ENCODE peak calls at places on chromosomes 6 and 20, in nine cellular contexts. One of them, this sample, is unnamed.

GRCh38 chr6:99119109-99120031 is 171.6 kb upstream of the FBXL4 start:
- DNase-seq in foreskin keratinocyte: peak; percentile 55
- DNase-seq in cardiac fibroblast: peak; percentile 60
- DNase-seq in AG04450: peak; percentile 4
- DNase-seq in left lung: no peak
- DNase-seq in upper lobe of left lung: no peak
- DNase-seq in A673: peak; percentile 67
- DNase-seq in fibroblast of lung: peak; percentile 49
- DNase-seq in left ventricle myocardium inferior: no peak
- DNase-seq in this sample: peak; percentile 39

GRCh38 chr6:35596448-35597442 is 84.0 kb upstream of the TULP1 start:
- DNase-seq in foreskin keratinocyte: peak; percentile 88
- DNase-seq in cardiac fibroblast: peak; percentile 83
- DNase-seq in AG04450: peak; percentile 46
- DNase-seq in left lung: no peak
- DNase-seq in upper lobe of left lung: no peak
- DNase-seq in A673: peak; percentile 90
- DNase-seq in fibroblast of lung: peak; percentile 95
- DNase-seq in left ventricle myocardium inferior: no peak
- DNase-seq in this sample: no peak

GRCh38 chr6:73983367-73983766 is 287.4 kb downstream of the CD109 start:
- DNase-seq in foreskin keratinocyte: peak; percentile 16
- DNase-seq in cardiac fibroblast: peak; percentile 43
- DNase-seq in AG04450: no peak
- DNase-seq in left lung: no peak
- DNase-seq in upper lobe of left lung: no peak
- DNase-seq in A673: no peak
- DNase-seq in fibroblast of lung: no peak
- DNase-seq in left ventricle myocardium inferior: no peak
- DNase-seq in this sample: no peak

GRCh38 chr6:66496659-66497058 is 789.6 kb upstream of the EYS start:
- DNase-seq in foreskin keratinocyte: peak; percentile 13
- DNase-seq in cardiac fibroblast: no peak
- DNase-seq in AG04450: no peak
- DNase-seq in left lung: no peak
- DNase-seq in upper lobe of left lung: no peak
- DNase-seq in A673: peak; percentile 58
- DNase-seq in fibroblast of lung: peak; percentile 42
- DNase-seq in left ventricle myocardium inferior: no peak
- DNase-seq in this sample: no peak

GRCh38 chr6:122838060-122838780 is 49.2 kb downstream of the SMPDL3A start:
- DNase-seq in foreskin keratinocyte: no peak
- DNase-seq in cardiac fibroblast: peak; percentile 47
- DNase-seq in AG04450: no peak
- DNase-seq in left lung: no peak
- DNase-seq in upper lobe of left lung: no peak
- DNase-seq in A673: peak; percentile 86
- DNase-seq in fibroblast of lung: peak; percentile 47
- DNase-seq in left ventricle myocardium inferior: no peak
- DNase-seq in this sample: no peak

GRCh38 chr6:149482542-149483261 is 2.1 kb downstream of the ZC3H12D start:
- DNase-seq in foreskin keratinocyte: no peak
- DNase-seq in cardiac fibroblast: no peak
- DNase-seq in AG04450: no peak
- DNase-seq in left lung: no peak
- DNase-seq in upper lobe of left lung: peak; percentile 27
- DNase-seq in A673: no peak
- DNase-seq in fibroblast of lung: no peak
- DNase-seq in left ventricle myocardium inferior: no peak
- DNase-seq in this sample: no peak

GRCh38 chr6:40634429-40634828 is 47.3 kb upstream of the LRFN2 start:
- DNase-seq in foreskin keratinocyte: peak; percentile 0
- DNase-seq in cardiac fibroblast: no peak
- DNase-seq in AG04450: no peak
- DNase-seq in left lung: no peak
- DNase-seq in upper lobe of left lung: no peak
- DNase-seq in A673: peak; percentile 7
- DNase-seq in fibroblast of lung: no peak
- DNase-seq in left ventricle myocardium inferior: no peak
- DNase-seq in this sample: no peak

GRCh38 chr6:46129301-46129633 is 522 bp upstream of the ENPP4 start:
- DNase-seq in foreskin keratinocyte: peak; percentile 6
- DNase-seq in cardiac fibroblast: no peak
- DNase-seq in AG04450: no peak
- DNase-seq in left lung: no peak
- DNase-seq in upper lobe of left lung: no peak
- DNase-seq in A673: no peak
- DNase-seq in fibroblast of lung: no peak
- DNase-seq in left ventricle myocardium inferior: no peak
- DNase-seq in this sample: no peak

GRCh38 chr6:146990821-146991798 is 213.1 kb upstream of the STXBP5 start:
- DNase-seq in foreskin keratinocyte: peak; percentile 81
- DNase-seq in cardiac fibroblast: peak; percentile 90
- DNase-seq in AG04450: no peak
- DNase-seq in left lung: no peak
- DNase-seq in upper lobe of left lung: no peak
- DNase-seq in A673: peak; percentile 29
- DNase-seq in fibroblast of lung: peak; percentile 88
- DNase-seq in left ventricle myocardium inferior: no peak
- DNase-seq in this sample: no peak

GRCh38 chr6:31969712-31970603 is 2.0 kb downstream of the DXO start:
- DNase-seq in foreskin keratinocyte: no peak
- DNase-seq in cardiac fibroblast: peak; percentile 43
- DNase-seq in AG04450: no peak
- DNase-seq in left lung: peak; percentile 32
- DNase-seq in upper lobe of left lung: no peak
- DNase-seq in A673: no peak
- DNase-seq in fibroblast of lung: no peak
- DNase-seq in left ventricle myocardium inferior: no peak
- DNase-seq in this sample: no peak

GRCh38 chr6:19303381-19303780 is 533.8 kb upstream of the ID4 start:
- DNase-seq in foreskin keratinocyte: no peak
- DNase-seq in cardiac fibroblast: no peak
- DNase-seq in AG04450: no peak
- DNase-seq in left lung: no peak
- DNase-seq in upper lobe of left lung: no peak
- DNase-seq in A673: no peak
- DNase-seq in fibroblast of lung: peak; percentile 53
- DNase-seq in left ventricle myocardium inferior: no peak
- DNase-seq in this sample: no peak

GRCh38 chr20:397432-398237 is 10.5 kb upstream of the RBCK1 start:
- DNase-seq in foreskin keratinocyte: no peak
- DNase-seq in cardiac fibroblast: no peak
- DNase-seq in AG04450: no peak
- DNase-seq in left lung: no peak
- DNase-seq in upper lobe of left lung: no peak
- DNase-seq in A673: no peak
- DNase-seq in fibroblast of lung: no peak
- DNase-seq in left ventricle myocardium inferior: no peak
- DNase-seq in this sample: no peak

GRCh38 chr6:3746119-3746691 is 5.3 kb downstream of the PXDC1 start:
- DNase-seq in foreskin keratinocyte: no peak
- DNase-seq in cardiac fibroblast: no peak
- DNase-seq in AG04450: no peak
- DNase-seq in left lung: no peak
- DNase-seq in upper lobe of left lung: no peak
- DNase-seq in A673: no peak
- DNase-seq in fibroblast of lung: no peak
- DNase-seq in left ventricle myocardium inferior: no peak
- DNase-seq in this sample: no peak

GRCh38 chr6:30480536-30481156 is 8.7 kb upstream of the HLA-E start:
- DNase-seq in foreskin keratinocyte: no peak
- DNase-seq in cardiac fibroblast: no peak
- DNase-seq in AG04450: no peak
- DNase-seq in left lung: no peak
- DNase-seq in upper lobe of left lung: no peak
- DNase-seq in A673: no peak
- DNase-seq in fibroblast of lung: no peak
- DNase-seq in left ventricle myocardium inferior: no peak
- DNase-seq in this sample: no peak

GRCh38 chr20:42219005-42219404 is 600.8 kb upstream of the CHD6 start:
- DNase-seq in foreskin keratinocyte: no peak
- DNase-seq in cardiac fibroblast: no peak
- DNase-seq in AG04450: no peak
- DNase-seq in left lung: no peak
- DNase-seq in upper lobe of left lung: no peak
- DNase-seq in A673: no peak
- DNase-seq in fibroblast of lung: no peak
- DNase-seq in left ventricle myocardium inferior: no peak
- DNase-seq in this sample: no peak

GRCh38 chr20:23155141-23155590 is 69.0 kb upstream of the CD93 start:
- DNase-seq in foreskin keratinocyte: peak; percentile 70
- DNase-seq in cardiac fibroblast: no peak
- DNase-seq in AG04450: no peak
- DNase-seq in left lung: no peak
- DNase-seq in upper lobe of left lung: no peak
- DNase-seq in A673: no peak
- DNase-seq in fibroblast of lung: no peak
- DNase-seq in left ventricle myocardium inferior: no peak
- DNase-seq in this sample: no peak

GRCh38 chr6:122953766-122954165 is 42.3 kb upstream of the CLVS2 start:
- DNase-seq in foreskin keratinocyte: no peak
- DNase-seq in cardiac fibroblast: peak; percentile 38
- DNase-seq in AG04450: no peak
- DNase-seq in left lung: no peak
- DNase-seq in upper lobe of left lung: no peak
- DNase-seq in A673: peak; percentile 29
- DNase-seq in fibroblast of lung: no peak
- DNase-seq in left ventricle myocardium inferior: no peak
- DNase-seq in this sample: no peak

GRCh38 chr6:79076160-79076559 is 1.9 kb downstream of the PHIP start:
- DNase-seq in foreskin keratinocyte: no peak
- DNase-seq in cardiac fibroblast: peak; percentile 33
- DNase-seq in AG04450: no peak
- DNase-seq in left lung: no peak
- DNase-seq in upper lobe of left lung: no peak
- DNase-seq in A673: no peak
- DNase-seq in fibroblast of lung: peak; percentile 28
- DNase-seq in left ventricle myocardium inferior: no peak
- DNase-seq in this sample: no peak

GRCh38 chr6:35088281-35089215 is 52.6 kb downstream of the TCP11 start:
- DNase-seq in foreskin keratinocyte: no peak
- DNase-seq in cardiac fibroblast: no peak
- DNase-seq in AG04450: no peak
- DNase-seq in left lung: no peak
- DNase-seq in upper lobe of left lung: no peak
- DNase-seq in A673: no peak
- DNase-seq in fibroblast of lung: no peak
- DNase-seq in left ventricle myocardium inferior: no peak
- DNase-seq in this sample: no peak

GRCh38 chr6:89122625-89123024 is 4.8 kb upstream of the SRSF12 start:
- DNase-seq in foreskin keratinocyte: no peak
- DNase-seq in cardiac fibroblast: peak; percentile 59
- DNase-seq in AG04450: no peak
- DNase-seq in left lung: no peak
- DNase-seq in upper lobe of left lung: no peak
- DNase-seq in A673: peak; percentile 74
- DNase-seq in fibroblast of lung: peak; percentile 66
- DNase-seq in left ventricle myocardium inferior: no peak
- DNase-seq in this sample: no peak

GRCh38 chr6:148771212-148771601 is 24.4 kb downstream of the UST start:
- DNase-seq in foreskin keratinocyte: no peak
- DNase-seq in cardiac fibroblast: no peak
- DNase-seq in AG04450: no peak
- DNase-seq in left lung: no peak
- DNase-seq in upper lobe of left lung: no peak
- DNase-seq in A673: no peak
- DNase-seq in fibroblast of lung: no peak
- DNase-seq in left ventricle myocardium inferior: peak; percentile 38
- DNase-seq in this sample: no peak

GRCh38 chr6:36418558-36418957 is 24.1 kb downstream of the PXT1 start:
- DNase-seq in foreskin keratinocyte: peak; percentile 35
- DNase-seq in cardiac fibroblast: no peak
- DNase-seq in AG04450: no peak
- DNase-seq in left lung: no peak
- DNase-seq in upper lobe of left lung: no peak
- DNase-seq in A673: no peak
- DNase-seq in fibroblast of lung: no peak
- DNase-seq in left ventricle myocardium inferior: no peak
- DNase-seq in this sample: no peak

GRCh38 chr6:170135041-170135440 is 155.8 kb downstream of the DLL1 start:
- DNase-seq in foreskin keratinocyte: no peak
- DNase-seq in cardiac fibroblast: no peak
- DNase-seq in AG04450: no peak
- DNase-seq in left lung: no peak
- DNase-seq in upper lobe of left lung: no peak
- DNase-seq in A673: no peak
- DNase-seq in fibroblast of lung: no peak
- DNase-seq in left ventricle myocardium inferior: no peak
- DNase-seq in this sample: no peak

GRCh38 chr20:4026093-4026601 is 10.8 kb upstream of the RNF24 start:
- DNase-seq in foreskin keratinocyte: peak; percentile 91
- DNase-seq in cardiac fibroblast: peak; percentile 81
- DNase-seq in AG04450: peak; percentile 68
- DNase-seq in left lung: no peak
- DNase-seq in upper lobe of left lung: no peak
- DNase-seq in A673: peak; percentile 73
- DNase-seq in fibroblast of lung: peak; percentile 83
- DNase-seq in left ventricle myocardium inferior: no peak
- DNase-seq in this sample: no peak
- TF ChIP-seq CTCF in foreskin keratinocyte: peak; percentile 57
- TF ChIP-seq CTCF in cardiac fibroblast: peak; percentile 68
- TF ChIP-seq CTCF in AG04450: peak; percentile 69
- TF ChIP-seq CTCF in left lung: peak; percentile 12
- TF ChIP-seq CTCF in upper lobe of left lung: no peak
- TF ChIP-seq CTCF in A673: peak; percentile 52
- TF ChIP-seq CTCF in fibroblast of lung: peak; percentile 52
- TF ChIP-seq CTCF in left ventricle myocardium inferior: peak; percentile 55
- TF ChIP-seq CTCF in this sample: no peak

GRCh38 chr6:33279971-33280511 is 3.1 kb downstream of the B3GALT4 start:
- DNase-seq in foreskin keratinocyte: peak; percentile 58
- DNase-seq in cardiac fibroblast: peak; percentile 53
- DNase-seq in AG04450: no peak
- DNase-seq in left lung: no peak
- DNase-seq in upper lobe of left lung: no peak
- DNase-seq in A673: peak; percentile 69
- DNase-seq in fibroblast of lung: peak; percentile 42
- DNase-seq in left ventricle myocardium inferior: no peak
- DNase-seq in this sample: peak; percentile 58
- TF ChIP-seq CTCF in foreskin keratinocyte: peak; percentile 97
- TF ChIP-seq CTCF in cardiac fibroblast: peak; percentile 66
- TF ChIP-seq CTCF in AG04450: peak; percentile 64
- TF ChIP-seq CTCF in left lung: no peak
- TF ChIP-seq CTCF in upper lobe of left lung: no peak
- TF ChIP-seq CTCF in A673: peak; percentile 54
- TF ChIP-seq CTCF in fibroblast of lung: peak; percentile 36
- TF ChIP-seq CTCF in left ventricle myocardium inferior: peak; percentile 29
- TF ChIP-seq CTCF in this sample: peak; percentile 56

GRCh38 chr6:27893059-27893835 is 18.9 kb downstream of the OR2B2 start:
- DNase-seq in foreskin keratinocyte: peak; percentile 98
- DNase-seq in cardiac fibroblast: peak; percentile 98
- DNase-seq in AG04450: peak; percentile 94
- DNase-seq in left lung: peak; percentile 91
- DNase-seq in upper lobe of left lung: peak; percentile 84
- DNase-seq in A673: peak; percentile 97
- DNase-seq in fibroblast of lung: peak; percentile 99
- DNase-seq in left ventricle myocardium inferior: peak; percentile 66
- DNase-seq in this sample: peak; percentile 89
- TF ChIP-seq CTCF in foreskin keratinocyte: no peak
- TF ChIP-seq CTCF in cardiac fibroblast: no peak
- TF ChIP-seq CTCF in AG04450: no peak
- TF ChIP-seq CTCF in left lung: no peak
- TF ChIP-seq CTCF in upper lobe of left lung: no peak
- TF ChIP-seq CTCF in A673: no peak
- TF ChIP-seq CTCF in fibroblast of lung: no peak
- TF ChIP-seq CTCF in left ventricle myocardium inferior: no peak
- TF ChIP-seq CTCF in this sample: no peak

GRCh38 chr6:41712651-41713103 is 22.7 kb downstream of the TFEB start:
- DNase-seq in foreskin keratinocyte: no peak
- DNase-seq in cardiac fibroblast: peak; percentile 56
- DNase-seq in AG04450: no peak
- DNase-seq in left lung: peak; percentile 82
- DNase-seq in upper lobe of left lung: no peak
- DNase-seq in A673: no peak
- DNase-seq in fibroblast of lung: peak; percentile 47
- DNase-seq in left ventricle myocardium inferior: peak; percentile 80
- DNase-seq in this sample: no peak
- TF ChIP-seq CTCF in foreskin keratinocyte: no peak
- TF ChIP-seq CTCF in cardiac fibroblast: no peak
- TF ChIP-seq CTCF in AG04450: no peak
- TF ChIP-seq CTCF in left lung: no peak
- TF ChIP-seq CTCF in upper lobe of left lung: no peak
- TF ChIP-seq CTCF in A673: no peak
- TF ChIP-seq CTCF in fibroblast of lung: no peak
- TF ChIP-seq CTCF in left ventricle myocardium inferior: peak; percentile 20
- TF ChIP-seq CTCF in this sample: no peak